ENCODE peak calls at places on chromosome 1, in seven cellular contexts. P is HCT116, X is endothelial cell of umbilical vein, D is IMR-90, T is H1, V is GM12878, J is HepG2. L is an unnamed sample. For H3K36me3, the result is how much of the 10 kb centered on the place peaks cover.

GRCh38 chr1:193537266-193538003 is 351.0 kb upstream of the B3GALT2 start:
- DNase-seq in V (peak), D (no peak), T (no peak), J (no peak), P (no peak), X (no peak), L (no peak)

GRCh38 chr1:185627136-185627535 is 107.1 kb upstream of the HMCN1 start:
- DNase-seq in V (no peak), X (no peak), P (no peak), T (no peak), J (no peak), D (no peak), L (no peak)

GRCh38 chr1:15406911-15407559 is 2.7 kb upstream of the EFHD2 start:
- DNase-seq in T (no peak), D (peak), J (no peak), V (no peak), P (no peak), X (peak), L (no peak)

GRCh38 chr1:95325337-95325736 is 91.3 kb downstream of the RWDD3 start:
- DNase-seq in T (no peak), D (no peak), V (no peak), J (no peak), X (no peak), P (no peak), L (no peak)

GRCh38 chr1:222652676-222653075 is 34.8 kb downstream of the MIA3 start:
- DNase-seq in V (no peak), X (no peak), D (no peak), J (no peak), T (no peak), P (no peak), L (no peak)

GRCh38 chr1:248810727-248811513 is 14.8 kb downstream of the SH3BP5L start:
- DNase-seq in P (no peak), J (no peak), V (no peak), X (no peak), D (no peak), T (no peak), L (no peak)

GRCh38 chr1:237042892-237043576 is 1.1 kb downstream of the RYR2 start:
- DNase-seq in X (no peak), T (no peak), J (no peak), P (no peak), V (no peak), D (no peak), L (no peak)

GRCh38 chr1:47533176-47534039 is 95.6 kb downstream of the FOXD2 start:
- DNase-seq in D (peak), X (peak), T (no peak), P (no peak), J (no peak), V (no peak), L (peak)

GRCh38 chr1:26053718-26054572 is 8.0 kb upstream of the SLC30A2 start:
- DNase-seq in D (no peak), J (no peak), P (no peak), V (no peak), T (no peak), X (no peak), L (peak)

GRCh38 chr1:3943806-3944620 is 43.9 kb upstream of the C1orf174 start:
- DNase-seq in X (no peak), P (no peak), D (no peak), V (no peak), T (no peak), J (no peak), L (no peak)

GRCh38 chr1:7375329-7375728 is 395.8 kb upstream of the VAMP3 start:
- DNase-seq in V (no peak), T (no peak), J (no peak), P (no peak), X (no peak), D (no peak), L (no peak)

GRCh38 chr1:156445789-156446263 is 54.7 kb downstream of the MEF2D start:
- DNase-seq in T (no peak), P (peak), J (peak), X (peak), D (peak), V (no peak), L (peak)

GRCh38 chr1:56098956-56099355 is 480.4 kb downstream of the PLPP3 start:
- DNase-seq in P (no peak), J (no peak), D (peak), V (no peak), T (no peak), X (no peak), L (no peak)

GRCh38 chr1:22388666-22389455 is 62.8 kb upstream of the ZBTB40 start:
- DNase-seq in P (no peak), T (no peak), D (no peak), X (no peak), V (no peak), J (no peak), L (no peak)

GRCh38 chr1:58754056-58754613 is 29.7 kb downstream of the JUN start:
- DNase-seq in P (no peak), T (no peak), X (no peak), D (no peak), J (no peak), V (no peak), L (no peak)

GRCh38 chr1:31705080-31705866 is 1.5 kb upstream of the COL16A1 start:
- DNase-seq in V (no peak), P (no peak), D (peak), T (no peak), J (peak), X (no peak), L (peak)

GRCh38 chr1:54866801-54867716 is 19.9 kb downstream of the DHCR24 start:
- DNase-seq in X (no peak), D (no peak), P (no peak), J (peak), T (no peak), V (no peak), L (peak)

GRCh38 chr1:72724951-72725863 is 442.9 kb upstream of the NEGR1 start:
- DNase-seq in P (no peak), V (no peak), T (peak), X (no peak), D (no peak), J (no peak), L (no peak)

GRCh38 chr1:58931024-58931423 is 147.2 kb upstream of the JUN start:
- DNase-seq in J (no peak), D (no peak), T (no peak), V (no peak), X (no peak), P (no peak), L (no peak)

GRCh38 chr1:226677121-226678020 is 61.7 kb downstream of the ITPKB start:
- DNase-seq in P (no peak), T (no peak), V (no peak), X (peak), J (no peak), D (peak), L (no peak)

GRCh38 chr1:31483012-31483946 is 70.3 kb downstream of the SERINC2 start:
- DNase-seq in D (peak), J (no peak), T (no peak), P (no peak), V (peak), X (no peak), L (peak)

GRCh38 chr1:37474697-37475379 is 458 bp downstream of the ZC3H12A start:
- DNase-seq in P (no peak), V (no peak), X (no peak), D (no peak), T (no peak), J (no peak), L (peak)

GRCh38 chr1:230114245-230114651 is 47.2 kb downstream of the GALNT2 start:
- DNase-seq in X (no peak), T (no peak), J (no peak), V (no peak), D (peak), P (no peak), L (no peak)

GRCh38 chr1:12145616-12146342 is 21.0 kb upstream of the TNFRSF1B start:
- DNase-seq in D (no peak), P (no peak), X (no peak), V (no peak), T (no peak), J (no peak), L (no peak)

GRCh38 chr1:12148160-12148957 is 18.4 kb upstream of the TNFRSF1B start:
- DNase-seq in D (peak), X (no peak), T (no peak), V (no peak), J (peak), P (peak), L (peak)

GRCh38 chr1:12147116-12147753 is 19.6 kb upstream of the TNFRSF1B start:
- DNase-seq in P (no peak), V (no peak), J (no peak), D (no peak), T (no peak), X (peak), L (no peak)

GRCh38 chr1:12144969-12145368 is 21.8 kb upstream of the TNFRSF1B start:
- DNase-seq in D (no peak), X (no peak), J (no peak), V (no peak), P (no peak), T (no peak), L (no peak)

DNA sequence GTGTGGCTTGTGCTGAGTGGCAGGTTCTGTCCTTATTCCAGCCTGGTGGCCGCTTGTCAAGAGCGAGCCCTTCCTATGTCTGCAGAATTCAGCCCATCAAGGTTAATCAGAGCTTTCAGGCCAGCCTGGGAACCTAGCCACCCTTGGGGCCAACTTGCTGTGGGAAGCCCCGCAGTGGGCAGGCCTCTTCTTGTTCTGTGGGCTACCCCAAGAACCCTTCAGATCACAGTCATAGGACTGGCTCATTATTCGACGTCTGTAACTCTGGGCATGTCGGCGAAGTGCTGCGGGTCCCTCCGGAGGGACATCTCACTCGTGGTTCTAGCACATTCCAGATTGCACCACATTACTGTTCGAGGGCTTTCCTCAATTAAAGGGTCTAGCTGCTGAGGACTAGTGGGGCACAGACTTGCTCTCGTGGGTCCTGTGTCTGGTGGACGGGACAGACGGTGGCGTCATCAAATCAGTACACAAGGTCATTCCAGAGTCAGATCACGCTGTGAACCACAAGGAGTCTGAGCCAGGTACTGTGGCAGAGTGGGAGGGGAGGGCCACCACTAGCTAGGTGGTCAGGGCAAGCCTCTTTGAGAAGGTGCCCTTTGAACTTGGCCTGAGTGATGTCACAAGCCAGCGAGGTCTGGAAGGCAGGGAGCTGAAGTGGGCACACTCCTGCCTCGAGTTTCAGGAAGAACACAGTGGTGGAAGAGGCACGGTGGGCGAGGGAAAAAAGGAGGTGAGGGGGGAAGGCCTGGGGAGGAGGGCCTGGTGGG is 20.3 kb upstream of the TNFRSF1B start:
- DNase-seq in P (no peak), J (no peak), X (no peak), D (no peak), V (no peak), T (no peak), L (no peak)
- TF ChIP-seq POLR2A in P (no peak), J (no peak), X (no peak), D (no peak), V (peak), T (no peak), L (no peak)

DNA sequence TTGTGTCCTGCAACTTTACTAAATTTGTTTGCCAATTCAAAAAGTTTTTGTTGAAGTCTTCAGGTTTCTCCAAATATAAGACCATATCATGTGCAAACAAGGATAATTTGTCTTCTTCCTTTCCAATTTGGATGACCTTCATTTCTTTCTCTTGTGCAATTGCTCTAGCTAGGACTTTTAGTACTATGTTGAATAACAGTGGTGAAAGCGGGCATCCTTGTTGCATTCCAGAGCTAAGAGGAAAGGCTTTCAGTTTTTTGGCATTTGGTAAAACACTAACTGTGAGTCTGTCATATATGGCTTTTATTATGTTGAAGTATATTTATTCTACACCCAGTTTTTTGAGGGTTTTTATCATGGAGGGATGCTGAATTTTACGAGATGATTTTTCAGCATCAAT is 630.0 kb upstream of the ADGRL2 start:
- DNase-seq in J (no peak), P (no peak), T (no peak), D (no peak), X (no peak), V (no peak), L (no peak)
- H3K36me3 ChIP-seq in J (under half), P (under half), T (under half), D (under half), X (under half), V (under half), L (under half)

GRCh38 chr1:67835663-67836452 is 2.6 kb upstream of the GNG12 start:
- DNase-seq in X (no peak), P (no peak), J (no peak), V (no peak), D (no peak), T (no peak), L (no peak)

GRCh38 chr1:67832737-67833594 is at the start of gene GNG12:
- DNase-seq in P (peak), T (peak), D (peak), J (no peak), V (no peak), X (peak), L (peak)

GRCh38 chr1:67831850-67832513 is 1.3 kb downstream of the GNG12 start:
- DNase-seq in D (peak), P (peak), T (no peak), X (peak), J (no peak), V (no peak), L (peak)

GRCh38 chr1:67833595-67833926 is 294 bp upstream of the GNG12 start:
- DNase-seq in V (no peak), D (peak), P (no peak), X (no peak), T (no peak), J (no peak), L (no peak)

GRCh38 chr1:67834246-67834877 is 1.1 kb upstream of the GNG12 start:
- DNase-seq in X (no peak), D (no peak), V (no peak), J (no peak), T (no peak), P (no peak), L (no peak)
- H3K4me2 ChIP-seq in X (peak), D (no peak), V (no peak), J (no peak), T (peak), P (peak), L (no peak)

GRCh38 chr1:41700986-41701535 is 216.6 kb upstream of the EDN2 start:
- DNase-seq in T (no peak), D (no peak), P (no peak), V (no peak), J (no peak), X (no peak), L (no peak)
- TF ChIP-seq POLR2A in T (no peak), D (no peak), P (no peak), V (no peak), J (no peak), X (no peak), L (no peak)

GRCh38 chr1:155018617-155019348 is 14.8 kb downstream of the DCST2 start:
- DNase-seq in T (no peak), X (no peak), P (no peak), V (no peak), J (no peak), D (no peak), L (no peak)
- H3K36me3 ChIP-seq in T (under half), X (under half), P (under half), V (under half), J (under half), D (under half), L (under half)